ENCODE peak calls at places on chromosome 22, in nine cellular contexts. S is hippocampal formation; A is naive thymus-derived CD8-positive, alpha-beta T cell; X is epithelial cell of prostate; V is GM04503; L is activated gamma-delta T cell treated with Interleukin-2 at 50 U/mL for 16 hours; R is DMS53; H is HuH-7.5; W is MM.1S. I is an unnamed sample.
A peak's percentile ranks its signal among the peaks of the same experiment; 100 is the strongest.

GRCh38 chr22:38923463-38924196 is 33.8 kb upstream of the APOBEC3A start:
- DNase-seq in S (peak; percentile 83), A (no peak), X (peak; percentile 43), V (peak; percentile 54), L (no peak), R (peak; percentile 94), H (peak; percentile 55), W (no peak), I (peak; percentile 66)

GRCh38 chr22:45742866-45743450 is 71.3 kb downstream of the ATXN10 start:
- DNase-seq in S (no peak), A (no peak), X (peak; percentile 20), V (no peak), L (no peak), R (peak; percentile 27), H (peak; percentile 56), W (no peak), I (no peak)

GRCh38 chr22:22893077-22893805 is 5.6 kb downstream of the IGLL5 start:
- DNase-seq in S (no peak), A (no peak), X (no peak), V (no peak), L (no peak), R (no peak), H (no peak), W (peak; percentile 57), I (no peak)

GRCh38 chr22:21457023-21457787 is 10.0 kb upstream of the TMEM191C start:
- DNase-seq in S (no peak), A (no peak), X (no peak), V (no peak), L (no peak), R (no peak), H (peak; percentile 39), W (no peak), I (no peak)

GRCh38 chr22:27431896-27432295 is 369.7 kb downstream of the MN1 start:
- DNase-seq in S (no peak), A (no peak), X (no peak), V (no peak), L (no peak), R (no peak), H (no peak), W (no peak), I (no peak)

GRCh38 chr22:17634696-17635095 is 3.9 kb upstream of the BCL2L13 start:
- DNase-seq in S (no peak), A (no peak), X (no peak), V (peak; percentile 37), L (no peak), R (no peak), H (no peak), W (no peak), I (no peak)

GRCh38 chr22:19181786-19182471 is 3.4 kb upstream of the SLC25A1 start:
- DNase-seq in S (no peak), A (no peak), X (no peak), V (no peak), L (no peak), R (no peak), H (no peak), W (no peak), I (no peak)

GRCh38 chr22:37801946-37802309 is 5.8 kb upstream of the GCAT start:
- DNase-seq in S (no peak), A (no peak), X (no peak), V (no peak), L (no peak), R (peak; percentile 68), H (no peak), W (no peak), I (no peak)

GRCh38 chr22:49196046-49196511 is 631.6 kb downstream of the BRD1 start:
- DNase-seq in S (no peak), A (no peak), X (no peak), V (no peak), L (no peak), R (no peak), H (no peak), W (no peak), I (no peak)

GRCh38 chr22:17785185-17786184 is 11.2 kb upstream of the BID start:
- DNase-seq in S (no peak), A (peak; percentile 70), X (no peak), V (no peak), L (peak; percentile 65), R (peak; percentile 88), H (peak; percentile 98), W (peak; percentile 71), I (no peak)

GRCh38 chr22:39348909-39349505 is 784 bp upstream of the SYNGR1 start:
- DNase-seq in S (no peak), A (no peak), X (no peak), V (no peak), L (no peak), R (peak; percentile 23), H (no peak), W (no peak), I (no peak)

GRCh38 chr22:49513358-49513851 is 314.3 kb downstream of the BRD1 start:
- DNase-seq in S (no peak), A (no peak), X (no peak), V (no peak), L (no peak), R (no peak), H (no peak), W (no peak), I (no peak)